ENCODE peak calls at places on chromosomes 3 and 15, in six cellular contexts. One of them, this sample, is unnamed.
A peak's percentile ranks its signal among the peaks of the same experiment; 100 is the strongest.

GRCh38 chr15:50181983-50182232 is at the start of gene SLC27A2:
- DNase-seq in NCI-H2029: no peak
- DNase-seq in activated CD4-positive, alpha-beta memory T cell treated with anti-CD3 and anti-CD28 coated beads, Interleukin-2, amount 10 ng/mL, durations not matched to agents 7 days and 5 days: no peak
- DNase-seq in HT-29: peak; percentile 78
- DNase-seq in cardiac muscle cell: no peak
- DNase-seq in DMS 273 treated with DMSO at 0.1 percent for 48 hours: no peak
- DNase-seq in this sample: no peak

GRCh38 chr3:24344784-24345439 is 149.7 kb downstream of the THRB start:
- DNase-seq in DMS 273 treated with DMSO at 0.1 percent for 48 hours: no peak
- DNase-seq in cardiac muscle cell: no peak
- DNase-seq in NCI-H2029: no peak
- DNase-seq in HT-29: no peak
- DNase-seq in activated CD4-positive, alpha-beta memory T cell treated with anti-CD3 and anti-CD28 coated beads, Interleukin-2, amount 10 ng/mL, durations not matched to agents 7 days and 5 days: no peak
- DNase-seq in this sample: no peak

GRCh38 chr15:60155661-60156060 is 151.6 kb downstream of the FOXB1 start:
- DNase-seq in cardiac muscle cell: no peak
- DNase-seq in HT-29: no peak
- DNase-seq in DMS 273 treated with DMSO at 0.1 percent for 48 hours: no peak
- DNase-seq in NCI-H2029: no peak
- DNase-seq in activated CD4-positive, alpha-beta memory T cell treated with anti-CD3 and anti-CD28 coated beads, Interleukin-2, amount 10 ng/mL, durations not matched to agents 7 days and 5 days: no peak
- DNase-seq in this sample: no peak

GRCh38 chr15:38894260-38894948 is 329.8 kb upstream of the RASGRP1 start:
- DNase-seq in DMS 273 treated with DMSO at 0.1 percent for 48 hours: no peak
- DNase-seq in activated CD4-positive, alpha-beta memory T cell treated with anti-CD3 and anti-CD28 coated beads, Interleukin-2, amount 10 ng/mL, durations not matched to agents 7 days and 5 days: no peak
- DNase-seq in HT-29: no peak
- DNase-seq in NCI-H2029: no peak
- DNase-seq in cardiac muscle cell: peak; percentile 32
- DNase-seq in this sample: no peak

GRCh38 chr15:85500729-85501128 is 120.3 kb downstream of the AKAP13 start:
- DNase-seq in NCI-H2029: no peak
- DNase-seq in HT-29: no peak
- DNase-seq in cardiac muscle cell: peak; percentile 30
- DNase-seq in activated CD4-positive, alpha-beta memory T cell treated with anti-CD3 and anti-CD28 coated beads, Interleukin-2, amount 10 ng/mL, durations not matched to agents 7 days and 5 days: no peak
- DNase-seq in DMS 273 treated with DMSO at 0.1 percent for 48 hours: no peak
- DNase-seq in this sample: no peak

GRCh38 chr3:147383617-147384016 is 22.7 kb downstream of the ZIC4 start:
- DNase-seq in DMS 273 treated with DMSO at 0.1 percent for 48 hours: no peak
- DNase-seq in cardiac muscle cell: peak; percentile 54
- DNase-seq in HT-29: peak; percentile 61
- DNase-seq in NCI-H2029: no peak
- DNase-seq in activated CD4-positive, alpha-beta memory T cell treated with anti-CD3 and anti-CD28 coated beads, Interleukin-2, amount 10 ng/mL, durations not matched to agents 7 days and 5 days: no peak
- DNase-seq in this sample: no peak

GRCh38 chr3:12393894-12394293 is 90.4 kb upstream of the TSEN2 start:
- DNase-seq in activated CD4-positive, alpha-beta memory T cell treated with anti-CD3 and anti-CD28 coated beads, Interleukin-2, amount 10 ng/mL, durations not matched to agents 7 days and 5 days: no peak
- DNase-seq in HT-29: no peak
- DNase-seq in DMS 273 treated with DMSO at 0.1 percent for 48 hours: no peak
- DNase-seq in cardiac muscle cell: no peak
- DNase-seq in NCI-H2029: no peak
- DNase-seq in this sample: no peak

GRCh38 chr3:49469876-49470713 is at the start of gene DAG1:
- DNase-seq in activated CD4-positive, alpha-beta memory T cell treated with anti-CD3 and anti-CD28 coated beads, Interleukin-2, amount 10 ng/mL, durations not matched to agents 7 days and 5 days: peak; percentile 97
- DNase-seq in NCI-H2029: peak; percentile 92
- DNase-seq in cardiac muscle cell: peak; percentile 98
- DNase-seq in HT-29: peak; percentile 94
- DNase-seq in DMS 273 treated with DMSO at 0.1 percent for 48 hours: peak; percentile 84
- DNase-seq in this sample: peak; percentile 95

GRCh38 chr3:123716421-123716820 is 131.6 kb upstream of the HACD2 start:
- DNase-seq in NCI-H2029: no peak
- DNase-seq in activated CD4-positive, alpha-beta memory T cell treated with anti-CD3 and anti-CD28 coated beads, Interleukin-2, amount 10 ng/mL, durations not matched to agents 7 days and 5 days: no peak
- DNase-seq in cardiac muscle cell: no peak
- DNase-seq in HT-29: no peak
- DNase-seq in DMS 273 treated with DMSO at 0.1 percent for 48 hours: no peak
- DNase-seq in this sample: no peak

GRCh38 chr3:69200384-69201068 is 78.1 kb upstream of the LMOD3 start:
- DNase-seq in HT-29: peak; percentile 86
- DNase-seq in cardiac muscle cell: peak; percentile 84
- DNase-seq in DMS 273 treated with DMSO at 0.1 percent for 48 hours: peak; percentile 14
- DNase-seq in NCI-H2029: peak; percentile 64
- DNase-seq in activated CD4-positive, alpha-beta memory T cell treated with anti-CD3 and anti-CD28 coated beads, Interleukin-2, amount 10 ng/mL, durations not matched to agents 7 days and 5 days: peak; percentile 68
- DNase-seq in this sample: no peak

GRCh38 chr3:30577788-30578187 is 28.6 kb upstream of the TGFBR2 start:
- DNase-seq in NCI-H2029: no peak
- DNase-seq in activated CD4-positive, alpha-beta memory T cell treated with anti-CD3 and anti-CD28 coated beads, Interleukin-2, amount 10 ng/mL, durations not matched to agents 7 days and 5 days: no peak
- DNase-seq in cardiac muscle cell: no peak
- DNase-seq in DMS 273 treated with DMSO at 0.1 percent for 48 hours: no peak
- DNase-seq in HT-29: no peak
- DNase-seq in this sample: no peak

GRCh38 chr3:66582721-66583141 is 81.9 kb upstream of the LRIG1 start:
- DNase-seq in DMS 273 treated with DMSO at 0.1 percent for 48 hours: no peak
- DNase-seq in HT-29: no peak
- DNase-seq in cardiac muscle cell: no peak
- DNase-seq in activated CD4-positive, alpha-beta memory T cell treated with anti-CD3 and anti-CD28 coated beads, Interleukin-2, amount 10 ng/mL, durations not matched to agents 7 days and 5 days: peak; percentile 39
- DNase-seq in NCI-H2029: no peak
- DNase-seq in this sample: peak; percentile 10

GRCh38 chr3:11719406-11720219 is 75.9 kb upstream of the VGLL4 start:
- DNase-seq in activated CD4-positive, alpha-beta memory T cell treated with anti-CD3 and anti-CD28 coated beads, Interleukin-2, amount 10 ng/mL, durations not matched to agents 7 days and 5 days: peak; percentile 74
- DNase-seq in NCI-H2029: peak; percentile 92
- DNase-seq in DMS 273 treated with DMSO at 0.1 percent for 48 hours: peak; percentile 29
- DNase-seq in HT-29: peak; percentile 88
- DNase-seq in cardiac muscle cell: peak; percentile 81
- DNase-seq in this sample: peak; percentile 78

GRCh38 chr3:11084098-11084497 is 70.2 kb upstream of the HRH1 start:
- DNase-seq in NCI-H2029: no peak
- DNase-seq in cardiac muscle cell: no peak
- DNase-seq in activated CD4-positive, alpha-beta memory T cell treated with anti-CD3 and anti-CD28 coated beads, Interleukin-2, amount 10 ng/mL, durations not matched to agents 7 days and 5 days: no peak
- DNase-seq in DMS 273 treated with DMSO at 0.1 percent for 48 hours: no peak
- DNase-seq in HT-29: no peak
- DNase-seq in this sample: no peak

GRCh38 chr3:171694888-171695287 is 115.4 kb downstream of the PLD1 start:
- DNase-seq in activated CD4-positive, alpha-beta memory T cell treated with anti-CD3 and anti-CD28 coated beads, Interleukin-2, amount 10 ng/mL, durations not matched to agents 7 days and 5 days: no peak
- DNase-seq in HT-29: peak; percentile 11
- DNase-seq in NCI-H2029: no peak
- DNase-seq in DMS 273 treated with DMSO at 0.1 percent for 48 hours: no peak
- DNase-seq in cardiac muscle cell: no peak
- DNase-seq in this sample: no peak

GRCh38 chr3:114338651-114339357 is 45.0 kb downstream of the TIGIT start:
- DNase-seq in NCI-H2029: no peak
- DNase-seq in DMS 273 treated with DMSO at 0.1 percent for 48 hours: no peak
- DNase-seq in cardiac muscle cell: no peak
- DNase-seq in HT-29: no peak
- DNase-seq in activated CD4-positive, alpha-beta memory T cell treated with anti-CD3 and anti-CD28 coated beads, Interleukin-2, amount 10 ng/mL, durations not matched to agents 7 days and 5 days: no peak
- DNase-seq in this sample: no peak

GRCh38 chr3:121757812-121758545 is 8.4 kb upstream of the GOLGB1 start:
- DNase-seq in DMS 273 treated with DMSO at 0.1 percent for 48 hours: no peak
- DNase-seq in HT-29: no peak
- DNase-seq in NCI-H2029: no peak
- DNase-seq in cardiac muscle cell: no peak
- DNase-seq in activated CD4-positive, alpha-beta memory T cell treated with anti-CD3 and anti-CD28 coated beads, Interleukin-2, amount 10 ng/mL, durations not matched to agents 7 days and 5 days: no peak
- DNase-seq in this sample: no peak

GRCh38 chr3:197345381-197345780 is 47.0 kb upstream of the DLG1 start:
- DNase-seq in activated CD4-positive, alpha-beta memory T cell treated with anti-CD3 and anti-CD28 coated beads, Interleukin-2, amount 10 ng/mL, durations not matched to agents 7 days and 5 days: no peak
- DNase-seq in NCI-H2029: no peak
- DNase-seq in cardiac muscle cell: no peak
- DNase-seq in HT-29: no peak
- DNase-seq in DMS 273 treated with DMSO at 0.1 percent for 48 hours: no peak
- DNase-seq in this sample: no peak

GRCh38 chr3:188092648-188093047 is 61.3 kb upstream of the LPP start:
- DNase-seq in cardiac muscle cell: no peak
- DNase-seq in NCI-H2029: no peak
- DNase-seq in DMS 273 treated with DMSO at 0.1 percent for 48 hours: no peak
- DNase-seq in activated CD4-positive, alpha-beta memory T cell treated with anti-CD3 and anti-CD28 coated beads, Interleukin-2, amount 10 ng/mL, durations not matched to agents 7 days and 5 days: no peak
- DNase-seq in HT-29: no peak
- DNase-seq in this sample: no peak

GRCh38 chr3:180433172-180433571 is 168.8 kb upstream of the TTC14 start:
- DNase-seq in cardiac muscle cell: no peak
- DNase-seq in HT-29: no peak
- DNase-seq in DMS 273 treated with DMSO at 0.1 percent for 48 hours: no peak
- DNase-seq in NCI-H2029: no peak
- DNase-seq in activated CD4-positive, alpha-beta memory T cell treated with anti-CD3 and anti-CD28 coated beads, Interleukin-2, amount 10 ng/mL, durations not matched to agents 7 days and 5 days: no peak
- DNase-seq in this sample: no peak

GRCh38 chr3:57385498-57385897 is 93.0 kb upstream of the ASB14 start:
- DNase-seq in activated CD4-positive, alpha-beta memory T cell treated with anti-CD3 and anti-CD28 coated beads, Interleukin-2, amount 10 ng/mL, durations not matched to agents 7 days and 5 days: no peak
- DNase-seq in NCI-H2029: no peak
- DNase-seq in cardiac muscle cell: no peak
- DNase-seq in HT-29: no peak
- DNase-seq in DMS 273 treated with DMSO at 0.1 percent for 48 hours: no peak
- DNase-seq in this sample: no peak

GRCh38 chr3:10666621-10667020 is 149.4 kb upstream of the SLC6A11 start:
- DNase-seq in activated CD4-positive, alpha-beta memory T cell treated with anti-CD3 and anti-CD28 coated beads, Interleukin-2, amount 10 ng/mL, durations not matched to agents 7 days and 5 days: peak; percentile 22
- DNase-seq in HT-29: no peak
- DNase-seq in DMS 273 treated with DMSO at 0.1 percent for 48 hours: no peak
- DNase-seq in NCI-H2029: peak; percentile 13
- DNase-seq in cardiac muscle cell: peak; percentile 30
- DNase-seq in this sample: no peak

GRCh38 chr3:71503525-71504249 is 79.8 kb downstream of the FOXP1 start:
- DNase-seq in activated CD4-positive, alpha-beta memory T cell treated with anti-CD3 and anti-CD28 coated beads, Interleukin-2, amount 10 ng/mL, durations not matched to agents 7 days and 5 days: no peak
- DNase-seq in HT-29: no peak
- DNase-seq in NCI-H2029: no peak
- DNase-seq in cardiac muscle cell: no peak
- DNase-seq in DMS 273 treated with DMSO at 0.1 percent for 48 hours: no peak
- DNase-seq in this sample: no peak

GRCh38 chr3:139230391-139230790 is 113.4 kb upstream of the MRPS22 start:
- DNase-seq in activated CD4-positive, alpha-beta memory T cell treated with anti-CD3 and anti-CD28 coated beads, Interleukin-2, amount 10 ng/mL, durations not matched to agents 7 days and 5 days: no peak
- DNase-seq in HT-29: no peak
- DNase-seq in DMS 273 treated with DMSO at 0.1 percent for 48 hours: no peak
- DNase-seq in NCI-H2029: no peak
- DNase-seq in cardiac muscle cell: no peak
- DNase-seq in this sample: no peak

GRCh38 chr15:31373096-31373865 is 46.6 kb downstream of the KLF13 start:
- DNase-seq in NCI-H2029: no peak
- DNase-seq in DMS 273 treated with DMSO at 0.1 percent for 48 hours: no peak
- DNase-seq in HT-29: no peak
- DNase-seq in cardiac muscle cell: no peak
- DNase-seq in activated CD4-positive, alpha-beta memory T cell treated with anti-CD3 and anti-CD28 coated beads, Interleukin-2, amount 10 ng/mL, durations not matched to agents 7 days and 5 days: no peak
- DNase-seq in this sample: no peak

GRCh38 chr3:45583021-45583851 is 11.3 kb upstream of the LIMD1 start:
- DNase-seq in cardiac muscle cell: no peak
- DNase-seq in NCI-H2029: no peak
- DNase-seq in DMS 273 treated with DMSO at 0.1 percent for 48 hours: peak; percentile 59
- DNase-seq in HT-29: no peak
- DNase-seq in activated CD4-positive, alpha-beta memory T cell treated with anti-CD3 and anti-CD28 coated beads, Interleukin-2, amount 10 ng/mL, durations not matched to agents 7 days and 5 days: no peak
- DNase-seq in this sample: no peak

GRCh38 chr3:190449801-190450200 is at the start of gene TMEM207:
- DNase-seq in HT-29: no peak
- DNase-seq in DMS 273 treated with DMSO at 0.1 percent for 48 hours: no peak
- DNase-seq in NCI-H2029: no peak
- DNase-seq in activated CD4-positive, alpha-beta memory T cell treated with anti-CD3 and anti-CD28 coated beads, Interleukin-2, amount 10 ng/mL, durations not matched to agents 7 days and 5 days: no peak
- DNase-seq in cardiac muscle cell: no peak
- DNase-seq in this sample: no peak

GRCh38 chr15:92109485-92109884 is 256.0 kb downstream of the SLCO3A1 start:
- DNase-seq in DMS 273 treated with DMSO at 0.1 percent for 48 hours: no peak
- DNase-seq in cardiac muscle cell: peak; percentile 16
- DNase-seq in NCI-H2029: peak; percentile 74
- DNase-seq in HT-29: no peak
- DNase-seq in activated CD4-positive, alpha-beta memory T cell treated with anti-CD3 and anti-CD28 coated beads, Interleukin-2, amount 10 ng/mL, durations not matched to agents 7 days and 5 days: no peak
- DNase-seq in this sample: no peak

GRCh38 chr3:9214599-9214998 is 34.8 kb downstream of the SRGAP3 start:
- DNase-seq in NCI-H2029: no peak
- DNase-seq in DMS 273 treated with DMSO at 0.1 percent for 48 hours: no peak
- DNase-seq in cardiac muscle cell: no peak
- DNase-seq in activated CD4-positive, alpha-beta memory T cell treated with anti-CD3 and anti-CD28 coated beads, Interleukin-2, amount 10 ng/mL, durations not matched to agents 7 days and 5 days: no peak
- DNase-seq in HT-29: no peak
- DNase-seq in this sample: no peak